ENCODE peak calls at places on chromosomes 11 and 22, in six cellular contexts. O is amniotic epithelial cell, T is Caco-2, I is NCI-H774, A is AG20443, X is LHCN-M2. P is an unnamed sample.

GRCh38 chr11:121466063-121466794 is 13.5 kb upstream of the SORL1-AS1 start:
- DNase-seq in O (peak), T (peak), I (peak), A (peak), X (peak), P (peak)

GRCh38 chr11:1263036-1263435 is 40.2 kb downstream of the MUC5B start:
- DNase-seq in O (no peak), T (no peak), I (no peak), A (no peak), X (no peak), P (no peak)

GRCh38 chr22:50705851-50706351 is 32.1 kb upstream of the ACR start:
- DNase-seq in O (no peak), T (no peak), I (no peak), A (no peak), X (no peak), P (no peak)

GRCh38 chr11:287821-288327 is 1.1 kb upstream of the PGGHG start:
- DNase-seq in O (no peak), T (peak), I (no peak), A (no peak), X (no peak), P (no peak)

GRCh38 chr22:20741634-20742581 is 32.0 kb upstream of the SERPIND1 start:
- DNase-seq in O (peak), T (no peak), I (no peak), A (peak), X (peak), P (no peak)

GRCh38 chr11:33040127-33040861 is 922 bp downstream of the TCP11L1 start:
- DNase-seq in O (no peak), T (no peak), I (peak), A (no peak), X (peak), P (no peak)

GRCh38 chr22:21764038-21764804 is 28.6 kb upstream of the YPEL1 start:
- DNase-seq in O (no peak), T (no peak), I (no peak), A (no peak), X (no peak), P (no peak)

GRCh38 chr11:34180045-34180813 is 74.8 kb downstream of the NAT10 start:
- DNase-seq in O (no peak), T (no peak), I (no peak), A (no peak), X (no peak), P (no peak)

GRCh38 chr11:62545437-62546243 is 966 bp downstream of the AHNAK start:
- DNase-seq in O (peak), T (peak), I (no peak), A (peak), X (peak), P (peak)

GRCh38 chr22:48424201-48424627 is 1403.5 kb downstream of the BRD1 start:
- DNase-seq in O (no peak), T (no peak), I (no peak), A (no peak), X (no peak), P (no peak)

GRCh38 chr11:8796926-8797325 is 114.1 kb upstream of the AKIP1 start:
- DNase-seq in O (no peak), T (no peak), I (no peak), A (no peak), X (no peak), P (no peak)

GRCh38 chr11:133720951-133721350 is 124.4 kb downstream of the SPATA19 start:
- DNase-seq in O (no peak), T (no peak), I (no peak), A (no peak), X (no peak), P (no peak)

GRCh38 chr11:17748761-17749721 is 14.5 kb downstream of the KCNC1 start:
- DNase-seq in O (no peak), T (peak), I (no peak), A (no peak), X (no peak), P (no peak)

GRCh38 chr11:117084992-117085391 is 13.2 kb downstream of the SIK3 start:
- DNase-seq in O (peak), T (peak), I (no peak), A (no peak), X (no peak), P (no peak)

GRCh38 chr11:10255388-10256125 is 38.5 kb downstream of the SBF2 start:
- DNase-seq in O (no peak), T (no peak), I (no peak), A (no peak), X (peak), P (no peak)

GRCh38 chr22:20606041-20606783 is 98.8 kb downstream of the MED15 start:
- DNase-seq in O (peak), T (peak), I (peak), A (peak), X (peak), P (no peak)

GRCh38 chr11:81197396-81197795 is 1536.3 kb downstream of the FAM181B start:
- DNase-seq in O (peak), T (no peak), I (no peak), A (no peak), X (no peak), P (no peak)

GRCh38 chr11:106091480-106092123 is 14.1 kb downstream of the AASDHPPT start:
- DNase-seq in O (peak), T (no peak), I (no peak), A (peak), X (peak), P (no peak)

GRCh38 chr11:128728767-128729587 is 35.1 kb downstream of the FLI1 start:
- DNase-seq in O (no peak), T (no peak), I (no peak), A (no peak), X (no peak), P (no peak)

GRCh38 chr11:33970984-33971466 is 79.1 kb upstream of the LMO2 start:
- DNase-seq in O (peak), T (peak), I (peak), A (peak), X (peak), P (no peak)

GRCh38 chr11:130798280-130798679 is 118.0 kb downstream of the SNX19 start:
- DNase-seq in O (peak), T (no peak), I (no peak), A (peak), X (peak), P (peak)

GRCh38 chr11:3073029-3073435 is 15.8 kb upstream of the CARS1 start:
- DNase-seq in O (peak), T (no peak), I (no peak), A (peak), X (no peak), P (peak)

GRCh38 chr11:113193894-113194293 is 120.5 kb upstream of the TTC12 start:
- DNase-seq in O (peak), T (no peak), I (no peak), A (no peak), X (no peak), P (no peak)

GRCh38 chr11:45929486-45930030 is 7.1 kb downstream of the LARGE2 start:
- DNase-seq in O (no peak), T (no peak), I (no peak), A (peak), X (no peak), P (no peak)

GRCh38 chr22:24164823-24165379 is 16.4 kb upstream of the SUSD2 start:
- DNase-seq in O (peak), T (no peak), I (no peak), A (no peak), X (no peak), P (no peak)

GRCh38 chr11:91433284-91434010 is 791.2 kb upstream of the FAT3 start:
- DNase-seq in O (no peak), T (no peak), I (no peak), A (no peak), X (peak), P (no peak)

GRCh38 chr11:93348931-93349330 is 18.4 kb downstream of the DEUP1 start:
- DNase-seq in O (no peak), T (no peak), I (peak), A (no peak), X (no peak), P (no peak)

GRCh38 chr22:23192133-23192532 is 11.8 kb downstream of the BCR start:
- DNase-seq in O (no peak), T (no peak), I (peak), A (no peak), X (no peak), P (no peak)

GRCh38 chr11:27795955-27796861 is 96.0 kb upstream of the BDNF start:
- DNase-seq in O (no peak), T (peak), I (peak), A (no peak), X (no peak), P (no peak)

GRCh38 chr22:22888509-22889353 is 1.1 kb downstream of the IGLL5 start:
- DNase-seq in O (no peak), T (no peak), I (no peak), A (no peak), X (no peak), P (no peak)

GRCh38 chr22:28817919-28818859 is 17.8 kb upstream of the XBP1 start:
- DNase-seq in O (peak), T (peak), I (peak), A (no peak), X (no peak), P (peak)

GRCh38 chr11:65695459-65696241 is 16.4 kb upstream of the KAT5 start:
- DNase-seq in O (no peak), T (no peak), I (peak), A (no peak), X (no peak), P (peak)

P was measured in kidney epithelial cell.